ENCODE peak calls at places on chromosomes 2 and 18, in seven cellular contexts. L is K562, N is A549, F is H1, O is HCT116, P is HepG2, G is GM12878. T is an unnamed sample.

GRCh38 chr2:70089220-70089945 is 2.1 kb downstream of the PCBP1 start:
- DNase-seq in L (peak), N (peak), F (no peak), O (no peak), P (peak), G (no peak), T (peak)

GRCh38 chr18:10971717-10972116 is 177.7 kb downstream of the PIEZO2 start:
- DNase-seq in L (no peak), N (no peak), F (no peak), O (no peak), P (no peak), G (no peak), T (no peak)

GRCh38 chr2:181554511-181554910 is 97.3 kb downstream of the ITGA4 start:
- DNase-seq in L (no peak), N (no peak), F (no peak), O (no peak), P (no peak), G (no peak), T (no peak)

GRCh38 chr2:28444951-28445350 is 50.9 kb upstream of the PLB1 start:
- DNase-seq in L (no peak), N (no peak), F (no peak), O (no peak), P (no peak), G (no peak), T (no peak)

GRCh38 chr18:77650799-77651385 is 401.2 kb downstream of the GALR1 start:
- DNase-seq in L (peak), N (peak), F (peak), O (no peak), P (peak), G (no peak), T (no peak)

GRCh38 chr2:8694737-8695136 is 12.9 kb downstream of the ID2 start:
- DNase-seq in L (no peak), N (no peak), F (no peak), O (no peak), P (no peak), G (no peak), T (no peak)

GRCh38 chr2:29847901-29848300 is 73.5 kb downstream of the ALK start:
- DNase-seq in L (no peak), N (no peak), F (no peak), O (no peak), P (no peak), G (no peak), T (no peak)

GRCh38 chr18:59881728-59882685 is 17.8 kb upstream of the PMAIP1 start:
- DNase-seq in L (no peak), N (no peak), F (no peak), O (no peak), P (peak), G (no peak), T (peak)

GRCh38 chr2:85017436-85018048 is 46.6 kb downstream of the KCMF1 start:
- DNase-seq in L (no peak), N (no peak), F (no peak), O (no peak), P (no peak), G (no peak), T (peak)

GRCh38 chr18:47552783-47553182 is 301.3 kb upstream of the SKOR2 start:
- DNase-seq in L (no peak), N (no peak), F (no peak), O (no peak), P (no peak), G (no peak), T (no peak)

GRCh38 chr2:190718652-190719526 is 70.0 kb downstream of the NAB1 start:
- DNase-seq in L (no peak), N (peak), F (peak), O (peak), P (peak), G (peak), T (peak)

GRCh38 chr2:43853141-43854081 is 14.6 kb downstream of the ABCG8 start:
- DNase-seq in L (peak), N (no peak), F (no peak), O (no peak), P (no peak), G (no peak), T (no peak)

GRCh38 chr2:15458277-15458676 is 102.9 kb downstream of the NBAS start:
- DNase-seq in L (no peak), N (no peak), F (no peak), O (no peak), P (no peak), G (no peak), T (no peak)

GRCh38 chr2:11343626-11344341 is 652 bp downstream of the ROCK2 start:
- DNase-seq in L (peak), N (peak), F (peak), O (no peak), P (peak), G (no peak), T (peak)

GRCh38 chr18:79664525-79665125 is 15.0 kb upstream of the CTDP1 start:
- DNase-seq in L (no peak), N (no peak), F (no peak), O (no peak), P (no peak), G (no peak), T (no peak)

GRCh38 chr2:30798536-30798991 is 8.7 kb downstream of the CAPN13 start:
- DNase-seq in L (no peak), N (no peak), F (peak), O (no peak), P (no peak), G (no peak), T (no peak)

GRCh38 chr18:49848115-49848514 is 34.8 kb upstream of the ACAA2 start:
- DNase-seq in L (no peak), N (no peak), F (no peak), O (no peak), P (no peak), G (no peak), T (no peak)

GRCh38 chr18:9444549-9444948 is 30.8 kb upstream of the RALBP1 start:
- DNase-seq in L (no peak), N (no peak), F (no peak), O (no peak), P (no peak), G (no peak), T (no peak)

GRCh38 chr2:95305341-95306058 is 8.4 kb downstream of the KCNIP3 start:
- DNase-seq in L (no peak), N (no peak), F (no peak), O (no peak), P (peak), G (no peak), T (no peak)

GRCh38 chr2:150885236-150885635 is 376.4 kb downstream of the RBM43 start:
- DNase-seq in L (no peak), N (no peak), F (no peak), O (no peak), P (no peak), G (no peak), T (no peak)

GRCh38 chr18:55224086-55224625 is 264.9 kb upstream of the CCDC68 start:
- DNase-seq in L (no peak), N (no peak), F (no peak), O (no peak), P (no peak), G (no peak), T (no peak)

GRCh38 chr2:228801451-228801850 is 469.6 kb downstream of the PID1 start:
- DNase-seq in L (no peak), N (no peak), F (no peak), O (no peak), P (no peak), G (no peak), T (no peak)

GRCh38 chr2:69631402-69631801 is 12.1 kb downstream of the AAK1 start:
- DNase-seq in L (no peak), N (no peak), F (no peak), O (no peak), P (no peak), G (no peak), T (no peak)

GRCh38 chr2:130728549-130729310 is at the start of gene GPR148:
- DNase-seq in L (no peak), N (no peak), F (no peak), O (no peak), P (no peak), G (no peak), T (no peak)

GRCh38 chr2:238578256-238578655 is 151.5 kb downstream of the ASB1 start:
- DNase-seq in L (no peak), N (no peak), F (no peak), O (no peak), P (no peak), G (no peak), T (no peak)

GRCh38 chr18:9707381-9708056 is 582 bp upstream of the RAB31 start:
- DNase-seq in L (no peak), N (no peak), F (no peak), O (no peak), P (no peak), G (no peak), T (peak)

GRCh38 chr2:171492664-171493063 is 29.6 kb upstream of the CYBRD1 start:
- DNase-seq in L (no peak), N (no peak), F (no peak), O (no peak), P (no peak), G (no peak), T (no peak)

GRCh38 chr18:9987931-9988330 is 74.1 kb downstream of the VAPA start:
- DNase-seq in L (no peak), N (no peak), F (no peak), O (no peak), P (peak), G (no peak), T (no peak)

GRCh38 chr2:180012523-180012922 is 5.4 kb upstream of the CWC22 start:
- DNase-seq in L (no peak), N (no peak), F (no peak), O (no peak), P (peak), G (no peak), T (peak)

GRCh38 chr18:4636957-4637356 is 181.8 kb upstream of the DLGAP1 start:
- DNase-seq in L (no peak), N (no peak), F (no peak), O (no peak), P (no peak), G (no peak), T (no peak)

GRCh38 chr18:33282709-33283333 is 157.7 kb downstream of the CCDC178 start:
- DNase-seq in L (no peak), N (no peak), F (no peak), O (no peak), P (no peak), G (no peak), T (no peak)

GRCh38 chr2:241500431-241500975 is 7.9 kb downstream of the STK25 start:
- DNase-seq in L (no peak), N (no peak), F (no peak), O (no peak), P (no peak), G (no peak), T (no peak)

GRCh38 chr2:163697846-163698637 is 37.8 kb downstream of the FIGN start:
- DNase-seq in L (no peak), N (no peak), F (no peak), O (no peak), P (no peak), G (no peak), T (no peak)

GRCh38 chr2:42951263-42951938 is 159.0 kb upstream of the HAAO start:
- DNase-seq in L (no peak), N (no peak), F (no peak), O (no peak), P (no peak), G (no peak), T (peak)

GRCh38 chr2:191333911-191334357 is 88.7 kb downstream of the MYO1B start:
- DNase-seq in L (no peak), N (no peak), F (no peak), O (no peak), P (no peak), G (no peak), T (no peak)

GRCh38 chr2:27306136-27306535 is 2.1 kb downstream of the UCN start:
- DNase-seq in L (no peak), N (no peak), F (no peak), O (no peak), P (no peak), G (no peak), T (no peak)

GRCh38 chr2:43034921-43035320 is 191.5 kb downstream of the ZFP36L2 start:
- DNase-seq in L (no peak), N (no peak), F (no peak), O (no peak), P (no peak), G (no peak), T (no peak)

GRCh38 chr18:60092073-60092472 is 192.3 kb downstream of the PMAIP1 start:
- DNase-seq in L (no peak), N (no peak), F (no peak), O (no peak), P (no peak), G (no peak), T (no peak)

DNA sequence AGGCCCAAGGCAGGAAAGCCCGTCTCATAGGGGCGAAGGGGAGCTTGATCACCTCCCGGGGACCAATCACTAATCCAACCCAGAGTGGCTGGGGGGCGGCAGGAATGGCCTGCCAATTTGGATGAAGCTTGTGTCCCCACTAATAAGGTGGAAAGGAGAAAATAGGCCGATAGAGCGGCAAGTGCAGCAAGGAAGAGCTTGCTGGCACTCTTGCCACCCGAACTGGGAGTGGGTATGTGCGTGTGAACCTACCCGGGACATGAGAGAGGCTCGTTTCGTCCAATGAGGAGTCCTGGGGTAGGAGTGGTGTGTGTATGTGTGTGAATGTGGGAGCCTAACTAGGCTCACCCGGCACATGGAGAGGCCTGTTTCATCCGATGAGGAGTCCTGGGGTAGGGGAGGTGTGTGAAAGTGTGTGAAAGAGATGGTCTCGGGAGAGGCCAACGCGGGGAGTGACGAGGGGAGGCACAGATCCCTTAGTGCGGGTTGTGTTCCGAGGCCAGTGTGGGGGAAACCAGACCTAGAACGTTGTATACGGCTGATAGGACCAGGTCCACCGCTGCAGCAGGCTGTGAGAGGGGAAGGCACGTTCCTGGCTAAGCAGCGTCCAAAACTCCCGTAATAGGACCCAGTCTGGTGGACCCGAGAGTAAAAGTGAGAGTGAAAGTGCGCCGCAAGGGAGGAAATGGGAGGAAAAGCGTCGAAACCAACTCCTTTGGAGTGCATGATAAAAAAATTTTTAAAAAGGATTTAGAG is 47.1 kb upstream of the SELENOI start:
- DNase-seq in L (no peak), N (no peak), F (no peak), O (no peak), P (peak), G (peak), T (peak)
- TF ChIP-seq MAX in L (no peak), N (no peak), F (no peak), O (no peak), P (peak), G (no peak), T (no peak)

DNA sequence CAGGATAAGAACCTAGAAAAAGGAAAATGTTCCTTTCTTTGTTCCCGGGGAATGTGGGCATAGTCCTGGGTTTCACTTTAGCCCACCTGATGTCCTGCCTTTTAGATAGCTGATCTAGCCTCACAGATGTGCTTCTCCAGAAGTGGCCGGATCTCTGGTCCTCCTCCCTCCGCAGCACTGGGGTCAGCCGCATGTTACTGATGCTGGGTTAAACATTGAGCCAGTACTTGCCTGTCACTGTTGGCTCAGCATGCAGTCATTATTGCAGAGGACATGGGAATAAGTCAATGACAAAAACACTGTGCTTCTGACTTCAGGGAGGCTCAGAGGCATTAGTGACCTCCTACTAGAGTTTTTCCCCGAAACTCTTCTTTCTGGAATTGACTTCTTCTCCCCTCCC is 27.6 kb downstream of the NCK2 start:
- DNase-seq in L (no peak), N (no peak), F (no peak), O (no peak), P (no peak), G (no peak), T (no peak)
- H3K27ac ChIP-seq in L (no peak), N (no peak), F (no peak), O (no peak), P (no peak), G (no peak), T (no peak)

DNA sequence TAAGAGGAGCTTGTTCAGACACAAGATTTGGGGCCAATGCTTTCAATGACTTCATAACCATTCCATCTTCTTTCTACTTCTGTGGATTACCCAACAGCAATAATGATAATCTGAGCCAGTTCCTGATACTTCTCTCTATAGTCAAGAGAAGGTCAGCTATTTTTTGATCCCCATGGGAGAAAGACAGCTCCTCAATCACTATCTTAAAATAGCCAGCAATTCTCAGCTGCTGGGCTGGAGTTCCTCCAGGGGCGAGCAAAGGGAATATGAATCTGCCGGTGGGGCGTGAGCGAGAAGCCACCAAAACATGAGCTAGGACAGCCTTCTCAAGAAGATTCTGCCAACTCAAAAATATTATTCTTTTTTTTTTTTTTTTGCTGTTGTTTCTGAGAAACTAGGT is at the start of gene TMEM182:
- DNase-seq in L (no peak), N (no peak), F (no peak), O (no peak), P (no peak), G (no peak), T (no peak)
- H3K4me3 ChIP-seq in L (no peak), N (no peak), F (no peak), O (no peak), P (no peak), G (no peak), T (no peak)

GRCh38 chr2:108536133-108536780 is 2.0 kb downstream of the LIMS1 start:
- DNase-seq in L (no peak), N (no peak), F (no peak), O (no peak), P (peak), G (no peak), T (no peak)

GRCh38 chr2:108534577-108535379 is 508 bp downstream of the LIMS1 start:
- DNase-seq in L (no peak), N (peak), F (no peak), O (no peak), P (peak), G (no peak), T (peak)

GRCh38 chr2:108533832-108534576 is at the start of gene LIMS1:
- DNase-seq in L (peak), N (peak), F (peak), O (peak), P (peak), G (peak), T (peak)

GRCh38 chr2:108536911-108537310 is 2.6 kb downstream of the LIMS1 start:
- DNase-seq in L (no peak), N (no peak), F (no peak), O (no peak), P (no peak), G (no peak), T (no peak)

DNA sequence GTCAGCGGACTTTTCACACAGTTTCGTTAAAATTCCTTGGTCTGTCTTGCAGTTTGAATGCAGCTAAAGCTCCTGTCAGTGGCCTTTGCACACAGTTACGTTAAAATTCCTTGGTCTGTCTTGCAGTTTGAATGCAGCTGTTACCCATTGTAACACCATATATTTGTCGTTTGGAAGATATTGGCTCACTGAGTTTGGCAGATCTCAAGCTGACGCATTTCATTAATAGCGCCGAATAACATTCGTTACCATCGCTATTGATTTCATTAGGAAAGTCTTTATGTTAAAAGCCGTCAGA is 1.1 kb downstream of the LIMS1 start:
- DNase-seq in L (no peak), N (no peak), F (no peak), O (no peak), P (no peak), G (no peak), T (no peak)
- TF ChIP-seq MAX in L (no peak), N (no peak), F (no peak), O (no peak), P (no peak), G (no peak), T (no peak)

GRCh38 chr2:118604346-118604745 is 243.1 kb downstream of the EN1 start:
- DNase-seq in L (no peak), N (no peak), F (no peak), O (no peak), P (no peak), G (no peak), T (no peak)
- H3K27ac ChIP-seq in L (no peak), N (no peak), F (no peak), O (no peak), P (no peak), G (no peak), T (no peak)

DNA sequence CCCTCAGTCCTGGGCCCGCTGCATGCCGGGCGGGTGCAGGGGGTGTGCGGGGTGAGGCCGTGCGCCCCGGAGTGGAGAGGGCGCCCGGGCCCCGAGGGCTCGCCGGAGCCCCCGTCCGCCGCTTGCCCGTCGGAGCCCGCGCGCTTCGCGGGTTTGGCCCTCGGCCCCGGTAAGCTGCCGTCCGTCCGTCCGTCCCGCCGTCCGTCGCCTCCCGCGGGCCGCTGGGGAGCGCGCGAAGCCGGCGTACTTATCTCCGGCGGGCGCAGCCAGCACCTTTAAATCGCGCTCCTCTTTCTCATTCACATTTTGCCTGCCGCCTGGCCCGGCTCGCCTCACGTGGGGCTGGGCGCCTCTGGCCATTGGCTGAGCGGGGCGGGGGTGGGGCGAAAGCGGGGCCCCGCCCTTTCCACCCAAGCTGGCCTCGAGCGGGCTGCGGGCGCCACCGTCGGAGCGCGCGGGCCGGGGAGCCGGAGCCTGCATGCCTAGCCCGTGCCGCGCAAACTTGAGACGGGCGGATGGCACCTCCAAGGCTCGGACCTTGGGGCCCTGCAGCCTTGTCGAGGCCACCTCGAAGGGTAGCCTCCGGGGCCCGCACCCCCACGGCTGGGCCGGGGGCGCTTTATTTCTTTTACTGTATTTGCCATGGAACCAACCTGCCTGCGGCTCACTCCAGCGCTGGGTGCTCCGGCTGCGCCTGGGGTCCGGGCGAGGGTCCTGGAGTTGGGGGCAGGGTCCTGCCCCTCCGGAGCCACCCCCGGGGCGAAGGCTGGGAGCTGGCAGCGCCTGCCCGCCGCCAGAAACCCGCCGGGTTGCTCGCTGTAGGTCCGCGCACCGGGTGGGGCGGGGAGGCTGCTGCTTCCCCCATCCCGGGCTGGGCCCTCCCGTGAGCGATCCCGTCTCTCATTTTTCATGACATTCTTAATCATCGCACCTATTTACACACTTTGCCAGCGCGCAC is at the start of gene GBX2:
- DNase-seq in L (peak), N (peak), F (no peak), O (peak), P (no peak), G (no peak), T (peak)
- H3K4me3 ChIP-seq in L (peak), N (peak), F (peak), O (peak), P (peak), G (no peak), T (peak)